ENCODE peak calls at places on chromosomes 12 and 14, in ten cellular contexts. B, E, N, L, V, F, U, H, Q and R are unnamed samples.

GRCh38 chr14:72443256-72443655 is 450.6 kb downstream of the DPF3 start:
- DNase-seq in B (no peak), E (no peak), N (no peak), L (peak; percentile 2), V (no peak), F (no peak), U (no peak), H (no peak), Q (no peak), R (no peak)

GRCh38 chr14:74611672-74612345 is at the start of gene LTBP2:
- DNase-seq in B (no peak), E (no peak), N (no peak), L (peak; percentile 31), V (peak; percentile 56), F (no peak), U (no peak), H (peak; percentile 56), Q (no peak), R (no peak)

GRCh38 chr12:75909714-75910451 is 121.7 kb downstream of the PHLDA1 start:
- DNase-seq in B (no peak), E (no peak), N (no peak), L (no peak), V (no peak), F (no peak), U (no peak), H (no peak), Q (no peak), R (no peak)

GRCh38 chr14:104929268-104930230 is 4.9 kb downstream of the PLD4 start:
- DNase-seq in B (no peak), E (no peak), N (no peak), L (no peak), V (no peak), F (no peak), U (no peak), H (no peak), Q (no peak), R (no peak)

GRCh38 chr14:93964281-93964680 is 12.1 kb downstream of the ASB2 start:
- DNase-seq in B (no peak), E (no peak), N (no peak), L (no peak), V (no peak), F (no peak), U (no peak), H (no peak), Q (no peak), R (no peak)

GRCh38 chr14:20803221-20803620 is 577 bp upstream of the RNASE1 start:
- DNase-seq in B (peak; percentile 47), E (no peak), N (no peak), L (no peak), V (no peak), F (no peak), U (no peak), H (no peak), Q (no peak), R (no peak)

GRCh38 chr14:70662816-70663215 is 21.1 kb downstream of the TTC9 start:
- DNase-seq in B (no peak), E (no peak), N (no peak), L (no peak), V (no peak), F (no peak), U (no peak), H (no peak), Q (no peak), R (no peak)

GRCh38 chr14:103711516-103712431 is 3.5 kb downstream of the XRCC3 start:
- DNase-seq in B (no peak), E (no peak), N (no peak), L (no peak), V (no peak), F (no peak), U (no peak), H (no peak), Q (no peak), R (no peak)

GRCh38 chr14:52112336-52113018 is 43.6 kb upstream of the NID2 start:
- DNase-seq in B (no peak), E (no peak), N (no peak), L (peak; percentile 84), V (no peak), F (no peak), U (peak; percentile 39), H (no peak), Q (no peak), R (no peak)

GRCh38 chr14:46344327-46344937 is 307.1 kb downstream of the RPL10L start:
- DNase-seq in B (peak; percentile 73), E (no peak), N (no peak), L (no peak), V (no peak), F (no peak), U (no peak), H (peak; percentile 33), Q (peak; percentile 27), R (no peak)

GRCh38 chr12:25529738-25530137 is 23.3 kb downstream of the LMNTD1 start:
- DNase-seq in B (no peak), E (no peak), N (no peak), L (peak; percentile 68), V (no peak), F (no peak), U (no peak), H (no peak), Q (no peak), R (no peak)

GRCh38 chr12:16228067-16228466 is 49.4 kb downstream of the SLC15A5 start:
- DNase-seq in B (peak; percentile 43), E (no peak), N (no peak), L (no peak), V (no peak), F (no peak), U (no peak), H (no peak), Q (no peak), R (no peak)

GRCh38 chr12:57832966-57833365 is 13.6 kb downstream of the CTDSP2 start:
- DNase-seq in B (no peak), E (no peak), N (no peak), L (no peak), V (no peak), F (no peak), U (no peak), H (peak; percentile 28), Q (no peak), R (no peak)

GRCh38 chr12:12804432-12804886 is 8.7 kb upstream of the DDX47 start:
- DNase-seq in B (no peak), E (no peak), N (no peak), L (peak; percentile 95), V (no peak), F (no peak), U (peak; percentile 19), H (no peak), Q (no peak), R (no peak)

GRCh38 chr12:102797513-102797912 is 119.5 kb downstream of the PAH start:
- DNase-seq in B (no peak), E (no peak), N (no peak), L (no peak), V (no peak), F (no peak), U (no peak), H (no peak), Q (no peak), R (no peak)

GRCh38 chr12:10190558-10191388 is 11.9 kb downstream of the TMEM52B start:
- DNase-seq in B (peak; percentile 81), E (no peak), N (peak; percentile 18), L (peak; percentile 77), V (peak; percentile 57), F (no peak), U (no peak), H (peak; percentile 56), Q (peak; percentile 74), R (no peak)

GRCh38 chr12:110367209-110367864 is 36.2 kb downstream of the ANAPC7 start:
- DNase-seq in B (no peak), E (no peak), N (no peak), L (peak; percentile 40), V (no peak), F (no peak), U (no peak), H (no peak), Q (no peak), R (no peak)

GRCh38 chr14:50875359-50876090 is 3.7 kb downstream of the ABHD12B start:
- DNase-seq in B (no peak), E (peak; percentile 48), N (peak; percentile 7), L (peak; percentile 54), V (no peak), F (no peak), U (no peak), H (no peak), Q (no peak), R (no peak)

GRCh38 chr14:72780771-72781170 is 113.1 kb downstream of the DPF3 start:
- DNase-seq in B (no peak), E (no peak), N (no peak), L (peak; percentile 76), V (no peak), F (no peak), U (no peak), H (no peak), Q (no peak), R (no peak)

GRCh38 chr12:104622942-104623341 is 166.2 kb downstream of the CHST11 start:
- DNase-seq in B (no peak), E (no peak), N (no peak), L (no peak), V (no peak), F (no peak), U (no peak), H (no peak), Q (no peak), R (no peak)